ENCODE peak calls at places on chromosomes 12 and 14, in four cellular contexts. G is HepG2, U is K562, P is HCT116. Q is an unnamed sample.

GRCh38 chr14:73770977-73771847 is 57.0 kb upstream of the PNMA1 start:
- DNase-seq in U (no peak), P (no peak), G (no peak), Q (no peak)

GRCh38 chr14:100842799-100843198 is 16.9 kb downstream of the MEG3 start:
- DNase-seq in G (no peak), U (no peak), P (no peak), Q (no peak)

GRCh38 chr12:122097641-122098364 is 19.2 kb downstream of the MLXIP start:
- DNase-seq in U (peak; percentile 86), P (no peak), G (peak; percentile 46), Q (peak; percentile 66)

GRCh38 chr12:6041891-6042290 is 82.6 kb downstream of the VWF start:
- DNase-seq in G (no peak), U (no peak), P (no peak), Q (no peak)

GRCh38 chr12:15130521-15130920 is 90.7 kb downstream of the RERG start:
- DNase-seq in P (no peak), U (no peak), G (no peak), Q (no peak)

GRCh38 chr12:70449758-70450341 is 83.8 kb downstream of the KCNMB4 start:
- DNase-seq in U (no peak), G (no peak), P (peak; percentile 16), Q (no peak)

GRCh38 chr12:76219806-76220205 is 128.4 kb downstream of the BBS10 start:
- DNase-seq in P (no peak), G (peak; percentile 24), U (no peak), Q (no peak)

GRCh38 chr12:115697341-115697740 is 580.2 kb downstream of the MED13L start:
- DNase-seq in P (no peak), G (no peak), U (no peak), Q (no peak)

GRCh38 chr14:57209561-57209960 is 59.1 kb downstream of the EXOC5 start:
- DNase-seq in U (no peak), P (no peak), G (no peak), Q (no peak)

GRCh38 chr14:99881011-99881410 is 87.8 kb downstream of the EML1 start:
- DNase-seq in P (no peak), G (no peak), U (no peak), Q (no peak)

GRCh38 chr12:12226187-12226586 is 40.7 kb downstream of the LRP6 start:
- DNase-seq in G (no peak), P (no peak), U (no peak), Q (no peak)

DNA sequence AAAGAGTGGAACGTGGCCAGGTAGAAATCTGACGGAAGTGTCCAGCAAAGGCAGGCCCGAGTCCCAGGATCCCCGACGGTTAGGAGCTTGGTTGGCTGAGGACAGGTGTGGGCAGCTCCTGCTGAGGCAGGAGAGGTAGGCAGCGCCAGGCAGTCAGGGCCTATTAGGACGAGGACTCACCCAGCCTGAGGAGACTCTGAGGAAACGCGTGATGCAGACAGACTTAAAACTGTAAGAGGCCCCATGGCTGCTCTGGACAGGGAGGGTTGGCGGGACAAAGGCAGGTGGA is 255.7 kb upstream of the SFSWAP start:
- DNase-seq in U (no peak), G (no peak), P (no peak), Q (no peak)
- TF ChIP-seq ELF1 in U (no peak), G (no peak), P (no peak), Q (no peak)

DNA sequence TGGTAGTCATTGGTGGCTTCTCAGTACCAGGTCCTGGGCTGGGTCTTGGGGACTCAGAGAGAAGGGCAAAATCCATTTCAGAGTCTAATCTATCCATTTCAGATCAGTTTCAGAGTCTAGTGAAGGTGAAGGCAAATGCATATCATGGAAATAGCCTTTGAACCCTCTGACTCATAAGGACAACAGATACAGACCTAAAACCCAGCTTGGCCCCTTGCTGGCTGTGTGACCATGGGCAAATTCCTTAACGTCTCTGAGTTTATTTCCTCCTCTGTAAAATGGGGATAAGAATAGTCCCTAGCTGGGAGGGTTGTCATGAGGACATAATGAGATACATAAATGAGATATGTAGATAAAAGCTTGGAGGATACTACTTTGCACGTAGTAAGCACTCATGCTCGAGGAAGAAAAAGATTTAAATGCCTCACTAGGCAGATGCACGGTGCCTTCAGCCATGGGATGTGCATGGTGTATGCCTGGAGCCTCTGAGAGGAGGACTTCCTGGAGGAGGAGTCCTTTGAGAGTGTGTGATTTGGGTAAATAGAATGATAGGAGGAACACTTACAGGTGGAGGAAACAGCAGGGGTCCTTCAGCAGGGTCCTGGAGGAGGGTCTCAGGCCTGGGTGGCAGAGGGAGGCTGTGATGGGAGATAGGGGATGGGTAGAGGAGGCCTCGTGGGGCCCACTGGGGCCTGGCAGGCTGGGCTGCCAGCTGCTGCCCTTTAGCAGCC is 8.0 kb downstream of the DTX1 start:
- DNase-seq in U (no peak), G (no peak), P (no peak), Q (peak; percentile 32)
- TF ChIP-seq ELF1 in U (no peak), G (no peak), P (no peak), Q (no peak)

GRCh38 chr14:39366460-39367386 is 65.5 kb downstream of the FBXO33 start:
- DNase-seq in P (no peak), U (no peak), G (no peak), Q (no peak)

GRCh38 chr14:39367387-39367751 is 64.9 kb downstream of the FBXO33 start:
- DNase-seq in U (no peak), P (no peak), G (no peak), Q (no peak)

GRCh38 chr14:39370415-39370814 is 61.8 kb downstream of the FBXO33 start:
- DNase-seq in U (no peak), P (no peak), G (no peak), Q (no peak)

GRCh38 chr14:39368261-39368959 is 63.8 kb downstream of the FBXO33 start:
- DNase-seq in G (peak; percentile 88), U (no peak), P (peak; percentile 44), Q (peak; percentile 38)

DNA sequence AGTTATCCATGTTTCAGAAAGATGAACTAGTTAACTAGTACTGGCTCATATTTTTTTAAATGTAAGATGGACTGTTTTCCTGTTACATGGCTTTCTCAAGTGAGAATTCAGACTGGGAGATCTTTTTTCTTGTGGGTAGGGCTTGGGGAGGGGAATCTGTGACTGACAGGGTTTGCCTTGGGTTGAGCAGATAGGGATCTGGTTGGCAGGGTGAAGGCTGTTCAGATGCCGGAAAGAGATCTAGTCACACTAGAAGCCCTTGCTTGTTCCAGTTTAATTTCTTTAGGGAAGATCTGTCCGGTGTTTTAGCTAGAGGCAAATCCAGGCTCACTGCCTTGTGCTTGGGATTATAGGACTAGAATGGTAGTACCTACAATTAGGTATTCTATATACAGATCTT is 63.2 kb downstream of the FBXO33 start:
- DNase-seq in U (no peak), G (no peak), P (no peak), Q (no peak)
- TF ChIP-seq ELF1 in U (no peak), G (no peak), P (no peak), Q (no peak)

DNA sequence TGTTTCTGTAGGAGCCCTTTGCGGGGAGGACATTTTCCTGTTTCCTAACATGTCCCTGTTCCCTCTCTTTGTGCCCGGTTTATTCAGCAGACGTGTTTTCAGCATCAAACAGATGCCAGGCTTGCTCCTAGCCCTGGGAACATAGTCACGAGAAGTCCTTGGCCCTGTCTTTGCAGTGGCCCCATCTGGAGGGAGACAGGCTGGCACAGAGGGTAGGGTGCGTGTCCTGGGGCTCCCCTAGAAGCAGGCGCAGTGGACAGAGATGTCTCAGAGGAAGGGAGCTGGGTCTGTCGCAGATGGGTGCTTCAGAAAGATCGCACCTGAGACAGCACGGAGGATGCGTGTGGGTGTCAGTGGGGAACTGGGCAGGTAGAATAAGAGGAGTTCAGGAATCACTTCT is 75.0 kb upstream of the DYNC1H1 start:
- DNase-seq in G (no peak), U (no peak), P (no peak), Q (no peak)
- TF ChIP-seq ELF1 in G (no peak), U (no peak), P (no peak), Q (no peak)

GRCh38 chr12:52901715-52902541 is 2.9 kb downstream of the KRT8 start:
- DNase-seq in G (no peak), U (no peak), P (no peak), Q (no peak)
- TF ChIP-seq ELF1 in G (no peak), U (no peak), P (no peak), Q (no peak)

DNA sequence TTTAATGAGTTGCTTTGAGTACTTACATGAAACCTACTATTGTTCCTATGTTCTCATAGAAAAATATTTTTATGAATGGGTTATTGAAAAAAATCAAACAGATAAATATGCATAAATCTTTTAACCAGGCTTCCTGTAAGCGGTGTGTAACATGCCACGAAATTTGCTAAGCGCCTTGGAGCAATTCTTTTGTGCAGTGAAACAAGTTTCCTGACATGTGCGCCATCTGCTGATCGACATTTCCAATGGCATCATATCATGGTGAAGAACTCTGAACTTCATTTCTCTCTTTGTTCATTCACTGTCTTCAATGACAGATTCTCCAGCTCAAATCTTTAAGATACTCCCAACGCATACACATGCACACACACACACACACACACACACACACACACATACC is 145.6 kb upstream of the NAV3 start:
- DNase-seq in G (peak; percentile 56), U (no peak), P (peak; percentile 71), Q (peak; percentile 8)
- TF ChIP-seq ELF1 in G (no peak), U (no peak), P (no peak), Q (no peak)

GRCh38 chr14:89625208-89625987 is 208.4 kb upstream of the FOXN3 start:
- DNase-seq in P (no peak), U (no peak), G (no peak), Q (peak; percentile 54)
- TF ChIP-seq ELF1 in P (no peak), U (no peak), G (no peak), Q (no peak)

GRCh38 chr12:60100150-60100549 is 504.3 kb downstream of the SLC16A7 start:
- DNase-seq in U (no peak), G (no peak), P (no peak), Q (no peak)
- TF ChIP-seq ELF1 in U (no peak), G (no peak), P (no peak), Q (no peak)

Q was measured in SK-N-SH.